ENCODE peak calls at places on chromosomes 13 and 19, in nine cellular contexts. V, R, X, Z, D, B, O, N and C are unnamed samples.
A peak's percentile ranks its signal among the peaks of the same experiment; 100 is the strongest.

GRCh38 chr19:58134244-58134643 is 16.3 kb downstream of the ZNF329 start:
- DNase-seq in V (no peak), R (no peak), X (no peak), Z (no peak), D (no peak), B (no peak), O (no peak), N (no peak), C (no peak)

GRCh38 chr13:44272692-44273091 is 100.9 kb upstream of the SERP2 start:
- DNase-seq in V (no peak), R (no peak), X (no peak), Z (no peak), D (no peak), B (no peak), O (no peak), N (no peak), C (no peak)

GRCh38 chr19:19489804-19490204 is 25.5 kb downstream of the TSSK6 start:
- DNase-seq in V (no peak), R (no peak), X (no peak), Z (no peak), D (no peak), B (no peak), O (no peak), N (no peak), C (peak; percentile 11)

GRCh38 chr13:35283856-35284255 is 192.6 kb downstream of the MAB21L1 start:
- DNase-seq in V (no peak), R (no peak), X (no peak), Z (no peak), D (no peak), B (peak; percentile 80), O (no peak), N (no peak), C (no peak)

GRCh38 chr13:22238269-22238668 is 567.4 kb downstream of the FGF9 start:
- DNase-seq in V (no peak), R (no peak), X (no peak), Z (no peak), D (no peak), B (no peak), O (no peak), N (no peak), C (no peak)

GRCh38 chr19:58021541-58022282 is 12.1 kb upstream of the ZSCAN1 start:
- DNase-seq in V (no peak), R (peak; percentile 18), X (peak; percentile 81), Z (no peak), D (no peak), B (peak; percentile 53), O (peak; percentile 40), N (peak; percentile 59), C (peak; percentile 98)

GRCh38 chr19:12778020-12778904 is 2.9 kb upstream of the HOOK2 start:
- DNase-seq in V (no peak), R (no peak), X (peak; percentile 76), Z (no peak), D (no peak), B (no peak), O (peak; percentile 73), N (no peak), C (peak; percentile 68)

GRCh38 chr13:26061947-26062346 is 10.1 kb upstream of the SHISA2 start:
- DNase-seq in V (no peak), R (no peak), X (no peak), Z (no peak), D (no peak), B (no peak), O (no peak), N (no peak), C (no peak)

GRCh38 chr19:49491030-49491803 is 3.8 kb downstream of the RPL13A start:
- DNase-seq in V (no peak), R (no peak), X (no peak), Z (no peak), D (no peak), B (no peak), O (no peak), N (no peak), C (no peak)

GRCh38 chr13:109783815-109784589 is 2.4 kb downstream of the IRS2 start:
- DNase-seq in V (no peak), R (no peak), X (peak; percentile 53), Z (no peak), D (no peak), B (no peak), O (no peak), N (no peak), C (peak; percentile 32)

GRCh38 chr13:66344770-66345367 is 885.3 kb downstream of the PCDH9 start:
- DNase-seq in V (no peak), R (no peak), X (no peak), Z (no peak), D (no peak), B (no peak), O (no peak), N (no peak), C (no peak)

GRCh38 chr19:6744381-6745288 is 5.2 kb downstream of the TRIP10 start:
- DNase-seq in V (no peak), R (peak; percentile 86), X (no peak), Z (no peak), D (no peak), B (no peak), O (no peak), N (no peak), C (no peak)

GRCh38 chr13:23993439-23993980 is 96.2 kb upstream of the C1QTNF9B start:
- DNase-seq in V (no peak), R (no peak), X (no peak), Z (no peak), D (peak; percentile 7), B (no peak), O (no peak), N (no peak), C (no peak)

DNA sequence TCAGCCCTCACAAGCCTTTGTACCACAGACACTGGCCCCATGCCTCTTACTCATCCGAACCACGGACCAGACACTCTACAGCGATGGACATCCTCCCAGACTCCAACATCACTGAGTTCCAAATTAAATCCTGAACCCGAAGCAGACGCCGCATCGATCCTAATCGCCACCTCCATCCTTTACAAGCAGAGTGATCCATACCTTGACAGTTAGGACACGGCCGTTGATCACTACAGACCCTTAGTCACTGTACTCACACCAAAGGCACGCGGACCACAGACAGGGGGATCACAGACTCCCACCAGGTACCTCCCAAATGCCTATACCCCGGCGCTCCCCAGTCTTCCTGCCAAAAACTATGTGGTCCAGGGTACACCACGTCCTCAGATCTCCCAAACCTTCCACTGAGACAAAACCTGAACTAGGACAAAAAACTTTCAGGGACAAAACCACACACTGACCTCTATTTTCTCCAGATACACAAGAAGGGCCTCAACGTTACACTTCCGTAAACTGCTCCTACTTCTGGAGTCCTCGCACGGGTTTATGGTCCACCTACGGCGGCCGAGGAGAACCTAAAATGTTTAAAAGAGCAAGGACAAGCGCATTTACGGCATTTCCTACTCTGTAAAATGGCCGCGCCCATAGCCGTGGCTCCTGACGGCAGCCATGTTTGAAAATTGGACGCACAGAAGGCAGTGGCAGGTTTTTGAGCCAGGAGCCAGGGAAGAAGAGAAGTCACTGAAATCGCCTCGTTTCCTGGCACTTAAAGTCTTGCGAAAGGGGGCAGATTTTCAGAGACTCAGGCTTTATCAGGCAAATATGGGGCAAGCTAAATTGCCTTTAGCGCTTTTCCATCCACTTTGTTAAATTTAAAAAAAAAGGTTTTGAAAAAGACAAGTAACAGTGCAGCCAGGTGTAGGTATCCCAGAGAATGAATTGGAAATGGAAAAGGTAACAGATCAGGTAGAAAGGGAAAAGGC is at the start of gene ZNF350:
- DNase-seq in V (peak; percentile 68), R (peak; percentile 50), X (peak; percentile 79), Z (peak; percentile 90), D (peak; percentile 84), B (peak; percentile 93), O (peak; percentile 98), N (peak; percentile 63), C (peak; percentile 96)
- H3K27ac ChIP-seq in V (peak within 1 kb of the TSS; percentile 84), R (peak within 1 kb of the TSS; percentile 54), X (peak within 1 kb of the TSS; percentile 56), Z (peak within 1 kb of the TSS; percentile 44), D (peak within 1 kb of the TSS; percentile 85), B (peak within 1 kb of the TSS; percentile 72), O (peak within 1 kb of the TSS; percentile 88), N (peak within 1 kb of the TSS; percentile 76), C (peak within 1 kb of the TSS; percentile 72)

DNA sequence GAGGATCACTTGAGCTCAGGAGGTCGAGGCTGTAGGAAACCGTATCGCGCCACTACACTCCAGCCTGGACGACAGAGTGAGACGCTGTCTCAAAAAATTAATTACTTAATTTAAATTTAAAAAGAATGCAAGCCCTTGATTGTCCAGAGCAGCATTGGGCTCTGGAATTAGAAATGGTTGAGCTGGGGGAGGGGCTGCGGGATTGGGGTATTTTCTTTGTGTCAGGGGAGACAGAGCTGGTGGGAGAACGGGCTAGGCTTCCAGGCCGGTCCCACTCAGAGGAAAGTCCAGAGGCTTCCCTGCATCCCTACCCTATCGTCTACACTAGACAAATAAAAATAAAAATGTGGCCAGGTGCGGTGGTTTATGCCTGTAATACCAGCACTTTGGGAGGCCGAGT is 2.2 kb upstream of the RAB3A start:
- DNase-seq in V (no peak), R (no peak), X (no peak), Z (no peak), D (no peak), B (no peak), O (no peak), N (no peak), C (peak; percentile 34)
- H3K4me3 ChIP-seq in V (no peak overlapping the region), R (no peak overlapping the region), X (no peak overlapping the region), Z (no peak overlapping the region), D (no peak overlapping the region), B (no peak overlapping the region), O (no peak overlapping the region), N (no peak overlapping the region), C (peak overlapping the region; percentile 78)

GRCh38 chr19:37999309-38000213 is 92.6 kb downstream of the SIPA1L3 start:
- DNase-seq in V (peak; percentile 28), R (peak; percentile 94), X (no peak), Z (peak; percentile 88), D (no peak), B (no peak), O (no peak), N (no peak), C (no peak)
- TF ChIP-seq REST in V (no peak), R (no peak), X (peak; percentile 70), Z (no peak), D (no peak), B (no peak), O (no peak), N (no peak), C (no peak)

GRCh38 chr19:55550321-55550650 is 4.9 kb upstream of the SBK3 start:
- DNase-seq in V (no peak), R (no peak), X (no peak), Z (no peak), D (no peak), B (no peak), O (no peak), N (no peak), C (peak; percentile 83)
- H3K27ac ChIP-seq in V (peak overlapping the region; percentile 94), R (peak overlapping the region; percentile 97), X (no peak overlapping the region), Z (peak overlapping the region; percentile 91), D (no peak overlapping the region), B (no peak overlapping the region), O (no peak overlapping the region), N (no peak overlapping the region), C (peak overlapping the region; percentile 48)

GRCh38 chr19:17886515-17886914 is 14.8 kb downstream of the SLC5A5 start:
- DNase-seq in V (no peak), R (no peak), X (no peak), Z (no peak), D (peak; percentile 23), B (no peak), O (no peak), N (no peak), C (no peak)
- H3K4me3 ChIP-seq in V (no peak overlapping the region), R (no peak overlapping the region), X (no peak overlapping the region), Z (no peak overlapping the region), D (no peak overlapping the region), B (no peak overlapping the region), O (no peak overlapping the region), N (no peak overlapping the region), C (no peak overlapping the region)

GRCh38 chr13:62678039-62678438 is 1262.4 kb upstream of the PCDH20 start:
- DNase-seq in V (no peak), R (no peak), X (no peak), Z (no peak), D (no peak), B (no peak), O (no peak), N (no peak), C (no peak)
- TF ChIP-seq REST in V (no peak), R (no peak), X (no peak), Z (no peak), D (no peak), B (no peak), O (no peak), N (no peak), C (no peak)